ENCODE peak calls at places on chromosomes 16 and 17, in eight cellular contexts. H is CD4-positive, alpha-beta T cell; E is RWPE2; L is effector memory CD8-positive, alpha-beta T cell; F is Panc1; P is foreskin keratinocyte; A is Right ventricle myocardium inferior; M is activated CD8-positive, alpha-beta memory T cell treated with anti-CD3 and anti-CD28 coated beads, Interleukin-2, amount 10 ng/mL, durations not matched to agents 7 days and 5 days. O is an unnamed sample.

GRCh38 chr17:47301161-47301560 is 22.6 kb upstream of the EFCAB13 start:
- ATAC-seq in H (no peak), E (no peak), L (no peak), F (no peak), P (no peak), A (no peak), M (peak), O (no peak)

GRCh38 chr17:82106697-82107305 is 8.8 kb upstream of the FASN start:
- ATAC-seq in H (no peak), E (no peak), L (no peak), F (peak), P (no peak), A (peak), M (no peak), O (peak)

GRCh38 chr17:28528329-28529011 is 22.3 kb downstream of the FOXN1 start:
- ATAC-seq in H (no peak), E (no peak), L (no peak), F (no peak), P (no peak), A (no peak), M (no peak), O (no peak)

GRCh38 chr16:70777973-70778406 is 23.0 kb downstream of the VAC14 start:
- ATAC-seq in H (no peak), E (no peak), L (no peak), F (peak), P (peak), A (no peak), M (no peak), O (no peak)

GRCh38 chr16:31505483-31505882 is 2.7 kb downstream of the RUSF1 start:
- ATAC-seq in H (no peak), E (no peak), L (no peak), F (no peak), P (no peak), A (no peak), M (peak), O (no peak)

GRCh38 chr16:19707699-19708497 is 10.1 kb downstream of the KNOP1 start:
- ATAC-seq in H (no peak), E (no peak), L (no peak), F (no peak), P (no peak), A (no peak), M (no peak), O (no peak)

GRCh38 chr16:282491-282890 is 473 bp upstream of the PDIA2 start:
- ATAC-seq in H (no peak), E (no peak), L (no peak), F (no peak), P (no peak), A (no peak), M (no peak), O (no peak)

GRCh38 chr17:7579001-7579838 is at the start of gene CD68:
- ATAC-seq in H (peak), E (peak), L (peak), F (peak), P (peak), A (peak), M (peak), O (peak)

GRCh38 chr16:67833035-67833417 is 9.1 kb upstream of the THAP11 start:
- ATAC-seq in H (no peak), E (peak), L (no peak), F (peak), P (peak), A (no peak), M (no peak), O (peak)